ENCODE peak calls at places on chromosome 14, in six cellular contexts. D is NB4, A is H54, K is IMR-90, O is uterus, V is heart left ventricle. M is an unnamed sample.

GRCh38 chr14:33692762-33693161 is 258.1 kb downstream of the EGLN3 start:
- DNase-seq in D (no peak), A (no peak), K (peak), O (no peak), V (no peak), M (no peak)

GRCh38 chr14:98198385-98198784 is 1073.6 kb downstream of the BCL11B start:
- DNase-seq in D (peak), A (no peak), K (no peak), O (no peak), V (no peak), M (peak)

GRCh38 chr14:29580763-29581162 is 346.9 kb downstream of the PRKD1 start:
- DNase-seq in D (no peak), A (no peak), K (no peak), O (no peak), V (no peak), M (no peak)

GRCh38 chr14:90409209-90409730 is 12.4 kb downstream of the CALM1 start:
- DNase-seq in D (no peak), A (peak), K (peak), O (peak), V (no peak), M (no peak)

GRCh38 chr14:20530771-20531571 is 25.6 kb downstream of the RNASE10 start:
- DNase-seq in D (peak), A (no peak), K (peak), O (peak), V (peak), M (peak)

GRCh38 chr14:94598816-94599655 is 13.2 kb upstream of the SERPINA3 start:
- DNase-seq in D (peak), A (peak), K (peak), O (peak), V (no peak), M (no peak)

GRCh38 chr14:28754209-28754985 is 12.2 kb upstream of the FOXG1 start:
- DNase-seq in D (peak), A (no peak), K (peak), O (no peak), V (no peak), M (peak)

GRCh38 chr14:68211421-68211820 is 391.8 kb downstream of the RAD51B start:
- DNase-seq in D (no peak), A (no peak), K (no peak), O (no peak), V (no peak), M (no peak)

GRCh38 chr14:55128386-55129085 is 516 bp upstream of the LGALS3 start:
- DNase-seq in D (no peak), A (no peak), K (no peak), O (no peak), V (no peak), M (no peak)

GRCh38 chr14:21509432-21510143 is 1.6 kb downstream of the METTL3 start:
- DNase-seq in D (no peak), A (no peak), K (no peak), O (no peak), V (no peak), M (no peak)

GRCh38 chr14:33617154-33617553 is 333.7 kb downstream of the EGLN3 start:
- DNase-seq in D (no peak), A (no peak), K (peak), O (no peak), V (no peak), M (no peak)

GRCh38 chr14:81166126-81166525 is 54.6 kb downstream of the GTF2A1 start:
- DNase-seq in D (no peak), A (no peak), K (no peak), O (no peak), V (no peak), M (no peak)

GRCh38 chr14:64856528-64857445 is 22.9 kb downstream of the SPTB start:
- DNase-seq in D (no peak), A (no peak), K (no peak), O (no peak), V (no peak), M (no peak)

GRCh38 chr14:97442363-97442762 is 645.2 kb downstream of the VRK1 start:
- DNase-seq in D (no peak), A (no peak), K (no peak), O (no peak), V (no peak), M (no peak)

GRCh38 chr14:98937712-98938505 is 334.1 kb downstream of the BCL11B start:
- DNase-seq in D (peak), A (no peak), K (no peak), O (no peak), V (no peak), M (no peak)

GRCh38 chr14:67738740-67739504 is 37.2 kb downstream of the RDH12 start:
- DNase-seq in D (peak), A (peak), K (peak), O (peak), V (no peak), M (peak)

GRCh38 chr14:101562659-101563351 is 1.5 kb downstream of the DIO3 start:
- DNase-seq in D (no peak), A (no peak), K (no peak), O (no peak), V (peak), M (no peak)

GRCh38 chr14:89123851-89124250 is 293.2 kb downstream of the FOXN3 start:
- DNase-seq in D (no peak), A (no peak), K (no peak), O (no peak), V (no peak), M (no peak)

GRCh38 chr14:89489796-89490506 is 72.9 kb upstream of the FOXN3 start:
- DNase-seq in D (no peak), A (no peak), K (peak), O (no peak), V (no peak), M (no peak)

GRCh38 chr14:57884175-57884574 is 18.3 kb upstream of the SLC35F4 start:
- DNase-seq in D (no peak), A (no peak), K (no peak), O (no peak), V (no peak), M (no peak)

GRCh38 chr14:54737132-54737711 is 165.4 kb downstream of the GCH1 start:
- DNase-seq in D (no peak), A (peak), K (peak), O (no peak), V (no peak), M (no peak)

GRCh38 chr14:87979689-87980088 is 13.3 kb downstream of the GALC start:
- DNase-seq in D (no peak), A (no peak), K (no peak), O (no peak), V (no peak), M (no peak)

GRCh38 chr14:56027916-56028637 is 90.1 kb upstream of the PELI2 start:
- DNase-seq in D (no peak), A (no peak), K (no peak), O (no peak), V (no peak), M (no peak)

GRCh38 chr14:91327201-91327600 is 82.7 kb upstream of the GPR68 start:
- DNase-seq in D (no peak), A (no peak), K (no peak), O (no peak), V (no peak), M (no peak)

DNA sequence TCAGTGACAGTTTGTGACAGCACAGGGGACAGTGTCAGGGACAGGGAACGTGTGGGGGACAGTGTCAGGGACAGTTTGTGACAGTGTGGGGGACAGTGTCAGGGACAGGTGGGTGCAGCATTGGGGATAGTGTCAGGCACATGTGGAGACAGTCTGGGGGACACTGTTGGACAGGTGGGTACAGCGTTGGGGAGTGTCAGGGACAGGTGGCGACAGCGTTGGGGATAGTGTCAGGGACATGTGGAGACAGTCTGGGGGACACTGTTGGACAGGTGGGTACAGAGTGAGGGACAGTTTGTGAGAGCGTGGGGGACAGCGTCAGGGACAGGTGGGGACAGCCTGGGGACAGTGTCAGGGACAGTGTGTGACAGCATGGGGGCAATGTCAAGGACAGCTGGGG is 140.0 kb downstream of the TMEM121 start:
- DNase-seq in D (no peak), A (no peak), K (no peak), O (no peak), V (no peak), M (no peak)
- TF ChIP-seq POLR2A in D (no peak), A (no peak), K (no peak), O (no peak), V (no peak), M (no peak)

GRCh38 chr14:100374891-100375272 is 51.7 kb downstream of the SLC25A47 start:
- DNase-seq in D (peak), A (no peak), K (peak), O (no peak), V (no peak), M (peak)

GRCh38 chr14:100376751-100377171 is 53.6 kb downstream of the SLC25A47 start:
- DNase-seq in D (peak), A (no peak), K (peak), O (no peak), V (no peak), M (no peak)

GRCh38 chr14:100375963-100376735 is 53.0 kb downstream of the SLC25A47 start:
- DNase-seq in D (peak), A (peak), K (peak), O (peak), V (peak), M (peak)

GRCh38 chr14:100374270-100374669 is 51.1 kb downstream of the SLC25A47 start:
- DNase-seq in D (peak), A (no peak), K (no peak), O (no peak), V (no peak), M (peak)

DNA sequence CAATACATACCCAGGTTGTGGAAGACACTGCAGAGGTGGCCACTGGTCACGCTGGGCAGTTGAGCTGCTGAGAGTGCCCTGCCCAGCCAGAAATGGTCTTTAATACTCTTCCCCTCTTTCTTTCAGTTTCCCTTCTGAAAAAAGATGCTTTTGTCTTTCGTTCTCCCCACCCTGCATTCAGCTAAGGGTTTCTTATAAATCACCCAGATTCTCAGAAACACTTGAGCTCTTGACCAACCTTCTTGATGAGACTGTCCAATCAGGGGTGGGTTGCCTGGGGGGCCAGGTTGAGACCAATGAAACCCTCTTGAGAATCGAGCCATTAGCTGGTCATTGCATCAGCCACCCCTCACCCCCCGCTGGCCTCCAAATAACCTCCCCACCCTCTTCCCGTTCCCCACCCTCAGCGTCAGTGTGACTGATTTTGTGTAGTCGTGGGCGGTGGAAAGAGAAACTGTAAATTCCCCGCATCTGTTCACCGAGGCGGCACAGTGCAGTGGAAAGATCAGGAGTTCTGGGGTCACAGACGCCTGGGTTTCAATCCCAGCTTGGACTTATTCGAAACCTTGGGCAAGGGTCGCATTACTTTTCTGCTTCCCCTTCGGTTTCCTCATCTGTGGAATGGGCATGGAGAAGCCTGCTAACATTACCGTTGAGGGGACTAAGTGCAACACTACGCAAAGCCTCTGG is 52.3 kb downstream of the SLC25A47 start:
- DNase-seq in D (peak), A (peak), K (peak), O (peak), V (peak), M (peak)
- TF ChIP-seq POLR2A in D (no peak), A (no peak), K (peak), O (no peak), V (no peak), M (no peak)

DNA sequence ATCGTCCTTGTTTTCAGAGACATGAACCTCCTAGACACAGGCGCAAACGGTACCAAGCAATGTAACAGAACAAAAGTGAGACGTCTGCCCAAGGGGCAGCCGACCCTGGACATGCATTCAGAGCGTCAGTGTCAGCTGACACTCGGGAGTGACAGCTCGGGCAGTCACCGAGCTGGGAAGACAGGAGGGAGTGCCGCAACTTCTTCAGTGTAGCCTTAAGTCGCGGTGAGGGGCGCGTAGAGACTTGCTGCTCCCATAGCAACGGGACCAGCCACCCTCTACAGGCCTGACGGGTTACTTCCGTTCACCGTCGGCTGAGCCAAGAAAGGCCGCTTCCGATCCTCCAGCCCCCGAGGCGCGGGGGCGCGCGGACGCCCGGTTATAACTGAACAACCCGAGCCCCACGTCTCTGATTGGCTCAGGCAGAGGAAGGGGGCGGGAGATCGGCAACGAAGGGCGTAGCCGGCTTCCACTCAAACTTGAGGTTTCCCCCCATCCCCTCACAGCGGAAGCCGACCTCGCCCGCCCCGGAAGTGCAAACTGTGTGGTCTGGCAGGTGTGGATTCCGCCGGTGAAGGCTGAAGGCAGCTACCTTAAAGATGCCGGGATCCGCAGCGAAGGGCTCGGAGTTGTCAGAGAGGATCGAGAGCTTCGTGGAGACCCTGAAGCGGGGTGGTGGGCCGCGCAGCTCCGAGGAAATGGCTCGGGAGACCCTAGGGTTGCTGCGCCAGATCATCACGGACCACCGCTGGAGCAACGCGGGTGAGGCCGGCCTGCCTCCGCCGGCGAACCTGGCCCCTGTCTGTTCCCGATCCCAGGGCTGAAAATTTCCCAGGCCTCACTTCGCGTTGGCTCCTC is at the start of gene EIF2B2:
- DNase-seq in D (peak), A (peak), K (peak), O (peak), V (peak), M (peak)
- TF ChIP-seq POLR2A in D (peak), A (peak), K (peak), O (peak), V (no peak), M (peak)

GRCh38 chr14:71654810-71655209 is 277.4 kb upstream of the RGS6 start:
- DNase-seq in D (no peak), A (no peak), K (no peak), O (no peak), V (no peak), M (no peak)

GRCh38 chr14:71662291-71662790 is 269.9 kb upstream of the RGS6 start:
- DNase-seq in D (no peak), A (no peak), K (no peak), O (no peak), V (no peak), M (no peak)

GRCh38 chr14:71659165-71659564 is 273.1 kb upstream of the RGS6 start:
- DNase-seq in D (no peak), A (no peak), K (peak), O (no peak), V (no peak), M (no peak)

GRCh38 chr14:71661441-71661840 is 270.8 kb upstream of the RGS6 start:
- DNase-seq in D (no peak), A (no peak), K (no peak), O (no peak), V (no peak), M (no peak)

DNA sequence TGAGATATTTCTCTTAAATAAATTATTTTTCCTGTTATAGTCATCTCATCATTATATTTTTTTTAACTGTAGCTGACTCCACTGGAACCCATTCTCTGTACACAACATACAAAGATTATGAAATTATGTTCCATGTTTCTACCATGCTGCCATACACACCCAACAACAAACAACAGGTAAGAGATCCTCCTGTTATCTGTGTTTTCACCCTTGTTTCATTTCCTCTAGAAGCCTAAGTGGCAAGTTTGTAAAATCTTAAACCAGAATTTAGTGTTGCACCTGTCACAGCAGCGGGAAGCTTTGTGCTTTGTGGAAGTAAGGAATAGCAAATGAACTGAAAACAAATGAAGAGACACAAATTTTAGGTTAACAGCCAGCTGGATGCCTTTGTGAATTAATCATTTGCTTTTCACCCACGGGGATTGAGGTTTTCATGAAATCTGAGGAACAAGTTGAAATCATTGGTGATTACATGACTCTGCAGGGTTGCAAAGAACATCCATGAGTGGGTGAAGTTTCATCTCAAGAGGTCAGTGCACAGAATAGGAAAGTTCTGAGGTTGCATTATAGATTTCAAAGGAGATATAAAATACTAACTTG is 273.9 kb upstream of the RGS6 start:
- DNase-seq in D (no peak), A (no peak), K (no peak), O (no peak), V (no peak), M (no peak)
- TF ChIP-seq POLR2A in D (no peak), A (no peak), K (no peak), O (no peak), V (no peak), M (no peak)

GRCh38 chr14:103284574-103285467 is 49.2 kb upstream of the EIF5 start:
- DNase-seq in D (no peak), A (no peak), K (peak), O (no peak), V (no peak), M (no peak)
- TF ChIP-seq POLR2A in D (no peak), A (no peak), K (no peak), O (no peak), V (no peak), M (no peak)

GRCh38 chr14:49582211-49582977 is 3.8 kb downstream of the RPS29 start:
- DNase-seq in D (no peak), A (no peak), K (no peak), O (no peak), V (no peak), M (no peak)
- TF ChIP-seq POLR2A in D (peak), A (no peak), K (no peak), O (no peak), V (no peak), M (peak)

GRCh38 chr14:37665951-37666350 is 70.5 kb downstream of the TTC6 start:
- DNase-seq in D (no peak), A (no peak), K (no peak), O (no peak), V (no peak), M (no peak)

GRCh38 chr14:37658174-37658573 is 62.7 kb downstream of the TTC6 start:
- DNase-seq in D (no peak), A (no peak), K (no peak), O (no peak), V (no peak), M (no peak)

GRCh38 chr14:37665479-37665878 is 70.0 kb downstream of the TTC6 start:
- DNase-seq in D (no peak), A (no peak), K (no peak), O (no peak), V (no peak), M (no peak)

GRCh38 chr14:37668646-37669045 is 73.2 kb downstream of the TTC6 start:
- DNase-seq in D (no peak), A (no peak), K (peak), O (no peak), V (no peak), M (no peak)

DNA sequence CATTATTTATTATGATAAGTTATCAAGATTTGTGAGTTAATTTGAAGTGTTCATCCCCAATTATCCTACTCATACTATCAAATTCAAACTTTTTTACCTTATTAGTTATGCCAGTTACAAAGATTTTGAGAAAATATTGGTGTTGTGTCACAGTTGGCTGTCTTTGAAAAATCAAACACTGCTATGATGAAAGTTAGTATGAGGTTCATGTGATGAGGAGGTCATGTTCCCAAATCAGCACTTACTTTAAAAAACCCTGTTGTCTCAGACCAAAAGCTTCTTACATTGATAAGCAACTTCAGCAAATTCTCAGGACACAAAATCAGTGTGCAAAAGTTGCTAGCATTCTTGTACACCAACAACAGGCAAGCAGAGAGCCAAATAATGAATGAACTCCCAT is 68.1 kb downstream of the TTC6 start:
- DNase-seq in D (no peak), A (no peak), K (no peak), O (no peak), V (no peak), M (no peak)
- TF ChIP-seq POLR2A in D (no peak), A (no peak), K (no peak), O (no peak), V (no peak), M (no peak)

GRCh38 chr14:22871200-22871961 is at the start of gene LRP10:
- DNase-seq in D (peak), A (peak), K (peak), O (peak), V (peak), M (peak)
- TF ChIP-seq POLR2A in D (peak), A (no peak), K (peak), O (peak), V (no peak), M (peak)

M was measured in erythroblast.